ENCODE peak calls at places on chromosome 16, in ten cellular contexts. R is HCT116, J is lower leg skin, X is transverse colon, S is H54, E is body of pancreas, Y is NB4, M is heart left ventricle, W is uterus, A is gastrocnemius medialis. Q is an unnamed sample.

GRCh38 chr16:31201511-31202401 is 804 bp downstream of the PYCARD start:
- DNase-seq in R (no peak), M (peak), W (no peak), Y (peak), X (peak), E (peak), S (no peak), A (no peak), J (peak), Q (no peak)

GRCh38 chr16:2955438-2955778 is 8.7 kb upstream of the KREMEN2 start:
- DNase-seq in W (no peak), R (no peak), E (no peak), X (no peak), Y (no peak), M (no peak), A (no peak), S (no peak), J (no peak), Q (no peak)

GRCh38 chr16:27762441-27762840 is 212.5 kb downstream of the KATNIP start:
- DNase-seq in S (no peak), M (no peak), X (no peak), W (no peak), J (no peak), Y (no peak), R (peak), E (no peak), A (no peak), Q (no peak)

GRCh38 chr16:46857261-46857962 is 26.4 kb upstream of the C16orf87 start:
- DNase-seq in R (peak), E (peak), Y (peak), A (peak), J (no peak), S (peak), X (no peak), M (no peak), W (peak), Q (no peak)

GRCh38 chr16:12087901-12088364 is 111.4 kb downstream of the SNX29 start:
- DNase-seq in W (no peak), M (no peak), X (peak), R (no peak), A (no peak), Y (no peak), E (no peak), J (peak), S (no peak), Q (no peak)

GRCh38 chr16:54986404-54986803 is 55.7 kb downstream of the IRX5 start:
- DNase-seq in A (no peak), R (no peak), S (no peak), J (no peak), Y (no peak), M (no peak), E (no peak), X (no peak), W (no peak), Q (no peak)

GRCh38 chr16:19245326-19245925 is 40.1 kb upstream of the CLEC19A start:
- DNase-seq in X (peak), J (no peak), S (no peak), E (peak), W (no peak), A (no peak), M (no peak), Y (no peak), R (no peak), Q (no peak)

GRCh38 chr16:86575754-86576557 is 2.4 kb upstream of the FOXL1 start:
- DNase-seq in J (peak), X (peak), A (peak), E (peak), R (peak), Y (peak), S (peak), M (peak), W (peak), Q (peak)

GRCh38 chr16:64453643-64454042 is 668.2 kb downstream of the CDH11 start:
- DNase-seq in A (no peak), E (no peak), Y (no peak), M (no peak), J (no peak), S (no peak), W (no peak), X (no peak), R (no peak), Q (no peak)

GRCh38 chr16:66846266-66846665 is 2.1 kb downstream of the CA7 start:
- DNase-seq in R (no peak), X (no peak), Y (no peak), E (no peak), W (no peak), A (no peak), J (no peak), S (no peak), M (no peak), Q (no peak)

GRCh38 chr16:1746693-1747195 is 24.6 kb downstream of the NME3 start:
- DNase-seq in W (no peak), M (no peak), X (no peak), J (no peak), R (no peak), A (no peak), Y (no peak), E (no peak), S (peak), Q (no peak)

GRCh38 chr16:27161398-27161797 is 41.9 kb upstream of the KDM8 start:
- DNase-seq in A (no peak), E (no peak), W (no peak), X (no peak), S (no peak), R (no peak), Y (no peak), J (no peak), M (no peak), Q (no peak)

GRCh38 chr16:1790261-1790610 is 3.3 kb downstream of the IGFALS start:
- DNase-seq in J (no peak), X (no peak), M (no peak), Y (no peak), R (no peak), W (no peak), S (no peak), A (no peak), E (no peak), Q (no peak)

GRCh38 chr16:49415083-49415482 is 41.5 kb downstream of the C16orf78 start:
- DNase-seq in R (no peak), W (no peak), M (no peak), J (no peak), S (no peak), X (no peak), A (no peak), E (no peak), Y (no peak), Q (no peak)

GRCh38 chr16:86303787-86304685 is 206.3 kb upstream of the FOXF1 start:
- DNase-seq in J (peak), S (no peak), X (peak), W (peak), M (no peak), E (no peak), R (no peak), A (no peak), Y (no peak), Q (no peak)

GRCh38 chr16:88387941-88388627 is 5.3 kb downstream of the ZNF469 start:
- DNase-seq in E (peak), W (no peak), Y (no peak), X (peak), A (peak), R (no peak), S (no peak), J (no peak), M (no peak), Q (no peak)

GRCh38 chr16:87236516-87237115 is 80.6 kb downstream of the C16orf95 start:
- DNase-seq in W (no peak), S (no peak), Y (peak), X (no peak), R (no peak), E (no peak), J (peak), A (no peak), M (no peak), Q (no peak)

GRCh38 chr16:89504061-89504460 is 4.1 kb upstream of the SPG7 start:
- DNase-seq in X (no peak), J (no peak), M (no peak), R (no peak), S (no peak), W (no peak), E (no peak), Y (no peak), A (no peak), Q (no peak)

GRCh38 chr16:3066440-3066748 is 954 bp downstream of the IL32 start:
- DNase-seq in W (no peak), E (no peak), X (no peak), J (no peak), Y (no peak), M (no peak), R (no peak), S (no peak), A (no peak), Q (no peak)

GRCh38 chr16:85767569-85767968 is 16.7 kb upstream of the C16orf74 start:
- DNase-seq in A (no peak), W (no peak), X (no peak), R (peak), Y (peak), E (no peak), M (no peak), S (peak), J (no peak), Q (peak)

GRCh38 chr16:28100810-28101532 is 37.5 kb upstream of the GSG1L start:
- DNase-seq in J (peak), S (no peak), A (no peak), Y (no peak), M (no peak), E (no peak), R (no peak), X (no peak), W (no peak), Q (no peak)

GRCh38 chr16:64791756-64792155 is 330.1 kb downstream of the CDH11 start:
- DNase-seq in Y (no peak), W (no peak), E (no peak), S (no peak), R (no peak), M (no peak), J (no peak), X (no peak), A (no peak), Q (no peak)

GRCh38 chr16:10577305-10578202 is 2.8 kb downstream of the EMP2 start:
- DNase-seq in E (peak), Y (no peak), X (peak), W (peak), M (peak), J (peak), A (peak), S (no peak), R (no peak), Q (no peak)

GRCh38 chr16:2836646-2837508 is 6.8 kb downstream of the ZG16B start:
- DNase-seq in E (no peak), X (no peak), R (no peak), J (no peak), M (no peak), W (no peak), S (no peak), A (no peak), Y (no peak), Q (no peak)

GRCh38 chr16:23979426-23979825 is 143.6 kb downstream of the PRKCB start:
- DNase-seq in W (no peak), E (no peak), R (no peak), J (no peak), M (no peak), S (no peak), A (no peak), Y (no peak), X (no peak), Q (no peak)

GRCh38 chr16:2787961-2788360 is 601 bp upstream of the PRSS33 start:
- DNase-seq in E (no peak), Y (no peak), A (no peak), X (no peak), M (no peak), R (no peak), S (no peak), J (no peak), W (no peak), Q (no peak)

GRCh38 chr16:73231379-73231778 is 183.5 kb upstream of the ZFHX3 start:
- DNase-seq in W (no peak), E (no peak), R (no peak), S (no peak), M (no peak), J (peak), Y (no peak), X (no peak), A (no peak), Q (no peak)

GRCh38 chr16:16120382-16121184 is 102.7 kb downstream of the ABCC6 start:
- DNase-seq in W (peak), R (no peak), Y (no peak), J (no peak), E (peak), A (no peak), M (peak), X (peak), S (no peak), Q (peak)

GRCh38 chr16:4293181-4293716 is 20.4 kb upstream of the TFAP4 start:
- DNase-seq in J (no peak), A (no peak), R (no peak), X (no peak), W (no peak), M (no peak), E (no peak), Y (no peak), S (no peak), Q (no peak)

DNA sequence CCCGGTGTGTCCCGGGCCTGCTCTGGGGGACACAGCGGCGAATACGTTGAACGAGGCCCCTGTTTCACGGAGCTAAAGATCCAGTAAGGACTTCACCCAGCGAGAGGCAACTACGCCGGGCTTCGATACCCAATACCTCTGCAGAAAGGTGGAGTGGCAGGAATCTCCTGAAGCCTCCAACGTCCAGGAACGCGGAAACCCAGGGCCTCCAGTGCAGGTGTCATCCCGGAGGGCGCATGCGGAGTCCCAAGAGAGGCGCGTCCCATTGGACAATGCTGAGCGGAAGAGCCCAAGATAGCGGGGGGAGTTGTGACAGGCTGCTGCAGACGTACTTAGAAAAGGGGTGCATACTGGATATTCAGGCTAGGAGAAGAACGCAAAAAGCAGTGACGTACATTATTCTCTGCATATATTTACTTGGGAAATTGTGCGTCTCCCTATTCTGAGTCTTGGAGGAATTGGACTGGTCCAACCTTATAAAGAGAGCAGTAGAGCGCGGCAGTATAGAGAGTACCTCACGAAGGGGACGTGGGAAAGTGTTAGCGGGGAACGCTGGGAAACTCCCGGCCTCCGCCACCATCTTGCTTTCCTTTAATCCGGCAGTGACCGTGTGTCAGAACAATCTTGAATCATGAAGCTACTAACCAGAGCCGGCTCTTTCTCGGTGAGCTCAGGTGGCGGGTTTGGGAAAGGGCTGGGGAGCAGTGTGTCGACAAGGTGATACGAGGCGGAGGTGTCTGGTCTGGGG is at the start of gene UQCRC2:
- DNase-seq in W (peak), Y (peak), J (peak), S (peak), E (peak), M (peak), A (peak), X (peak), R (peak), Q (peak)
- TF ChIP-seq POLR2A in W (peak), Y (peak), J (no peak), S (peak), E (peak), M (peak), A (peak), X (peak), R (peak), Q (peak)

GRCh38 chr16:81896902-81897301 is 114.4 kb downstream of the SDR42E1 start:
- DNase-seq in A (no peak), E (no peak), X (no peak), S (no peak), M (no peak), J (no peak), Y (no peak), R (no peak), W (no peak), Q (no peak)

GRCh38 chr16:81894592-81894991 is 115.5 kb downstream of the PLCG2 start:
- DNase-seq in A (no peak), M (no peak), J (no peak), Y (no peak), R (no peak), X (no peak), W (no peak), S (no peak), E (no peak), Q (no peak)

GRCh38 chr16:81888520-81889394 is 109.7 kb downstream of the PLCG2 start:
- DNase-seq in M (no peak), J (no peak), W (no peak), E (no peak), A (no peak), R (no peak), X (no peak), S (no peak), Y (peak), Q (no peak)

GRCh38 chr16:81889896-81890634 is 111.0 kb downstream of the PLCG2 start:
- DNase-seq in X (peak), E (peak), A (no peak), W (peak), Y (peak), M (peak), R (peak), J (no peak), S (peak), Q (peak)

DNA sequence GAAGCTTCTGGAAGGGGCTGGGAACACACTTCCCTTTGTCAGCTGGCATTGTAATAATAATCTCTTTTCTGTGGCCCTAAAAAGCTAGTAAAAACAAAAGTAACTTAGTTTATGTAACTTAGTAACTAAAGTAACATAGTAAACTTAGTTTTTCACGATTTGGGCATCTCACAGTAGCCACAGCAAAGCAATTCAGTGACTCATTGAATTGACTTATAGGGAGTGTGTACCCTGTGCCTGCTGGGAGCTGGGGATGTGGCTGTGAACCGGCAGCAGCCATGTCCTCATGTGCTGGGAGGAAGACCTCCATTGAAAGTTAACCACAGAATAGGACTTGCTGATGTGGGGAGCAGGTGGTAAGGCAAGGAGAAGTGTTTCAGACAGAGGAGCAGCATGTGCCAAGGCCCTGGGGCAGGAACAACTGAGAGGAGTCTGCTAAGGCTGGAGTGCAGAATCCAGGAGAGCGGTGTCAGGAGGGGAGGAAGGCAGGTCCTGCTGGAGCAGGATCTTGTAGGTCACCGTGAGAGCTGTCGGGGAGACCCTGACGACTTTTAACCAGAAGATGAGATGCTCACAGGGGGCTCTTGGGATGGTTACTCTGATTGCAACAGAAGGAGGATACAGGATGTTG is 112.8 kb downstream of the PLCG2 start:
- DNase-seq in A (no peak), R (no peak), E (no peak), M (no peak), S (no peak), X (no peak), Y (no peak), J (no peak), W (no peak), Q (no peak)
- TF ChIP-seq POLR2A in A (no peak), R (no peak), E (no peak), M (no peak), S (no peak), X (no peak), Y (no peak), J (no peak), W (no peak), Q (no peak)

GRCh38 chr16:25033852-25034251 is 18.7 kb upstream of the ARHGAP17 start:
- DNase-seq in A (no peak), X (no peak), S (no peak), Y (no peak), M (no peak), J (no peak), E (no peak), W (no peak), R (no peak), Q (no peak)
- TF ChIP-seq POLR2A in A (no peak), X (no peak), S (no peak), Y (no peak), M (no peak), J (no peak), E (no peak), W (no peak), R (no peak), Q (no peak)

GRCh38 chr16:68369697-68370096 is 58.9 kb downstream of the PRMT7 start:
- DNase-seq in A (no peak), J (no peak), X (peak), S (no peak), M (peak), W (no peak), Y (peak), E (no peak), R (no peak), Q (no peak)
- TF ChIP-seq POLR2A in A (no peak), J (no peak), X (no peak), S (no peak), M (no peak), W (no peak), Y (no peak), E (no peak), R (no peak), Q (no peak)

Q was measured in erythroblast.